ENCODE peak calls at places on chromosome 6, in five cellular contexts. One of them, this sample, is unnamed.

GRCh38 chr6:52389626-52390360 is 27.8 kb downstream of the PAQR8 start:
- DNase-seq in GM23248: peak; percentile 58
- DNase-seq in lower lobe of right lung: peak; percentile 59
- DNase-seq in left lung: peak; percentile 56
- DNase-seq in heart left ventricle: peak; percentile 35
- DNase-seq in this sample: no peak

GRCh38 chr6:27672113-27672799 is 199.4 kb upstream of the ZNF184 start:
- DNase-seq in left lung: no peak
- DNase-seq in heart left ventricle: no peak
- DNase-seq in GM23248: peak; percentile 37
- DNase-seq in lower lobe of right lung: no peak
- DNase-seq in this sample: no peak

GRCh38 chr6:16712250-16712930 is 48.9 kb downstream of the ATXN1 start:
- DNase-seq in GM23248: no peak
- DNase-seq in left lung: no peak
- DNase-seq in heart left ventricle: no peak
- DNase-seq in lower lobe of right lung: no peak
- DNase-seq in this sample: no peak

GRCh38 chr6:155309150-155309549 is 5.1 kb downstream of the TFB1M start:
- DNase-seq in left lung: no peak
- DNase-seq in heart left ventricle: no peak
- DNase-seq in lower lobe of right lung: no peak
- DNase-seq in GM23248: no peak
- DNase-seq in this sample: no peak

GRCh38 chr6:169119669-169120068 is 134.0 kb downstream of the THBS2 start:
- DNase-seq in heart left ventricle: no peak
- DNase-seq in left lung: no peak
- DNase-seq in GM23248: no peak
- DNase-seq in lower lobe of right lung: no peak
- DNase-seq in this sample: no peak

GRCh38 chr6:140058846-140059245 is 684.4 kb upstream of the CITED2 start:
- DNase-seq in lower lobe of right lung: no peak
- DNase-seq in GM23248: no peak
- DNase-seq in left lung: no peak
- DNase-seq in heart left ventricle: no peak
- DNase-seq in this sample: no peak

GRCh38 chr6:143271024-143271423 is 179.5 kb downstream of the ADAT2 start:
- DNase-seq in heart left ventricle: peak; percentile 50
- DNase-seq in GM23248: peak; percentile 92
- DNase-seq in left lung: no peak
- DNase-seq in lower lobe of right lung: no peak
- DNase-seq in this sample: no peak

GRCh38 chr6:159761135-159761872 is 541 bp upstream of the ACAT2 start:
- DNase-seq in GM23248: peak; percentile 61
- DNase-seq in left lung: peak; percentile 35
- DNase-seq in lower lobe of right lung: peak; percentile 53
- DNase-seq in heart left ventricle: no peak
- DNase-seq in this sample: no peak

GRCh38 chr6:38671885-38672467 is 31.0 kb downstream of the GLO1 start:
- DNase-seq in heart left ventricle: no peak
- DNase-seq in GM23248: peak; percentile 79
- DNase-seq in lower lobe of right lung: no peak
- DNase-seq in left lung: no peak
- DNase-seq in this sample: no peak

GRCh38 chr6:150490586-150490985 is 109.1 kb upstream of the PLEKHG1 start:
- DNase-seq in lower lobe of right lung: no peak
- DNase-seq in left lung: no peak
- DNase-seq in heart left ventricle: no peak
- DNase-seq in GM23248: no peak
- DNase-seq in this sample: no peak

GRCh38 chr6:57242505-57242904 is 20.4 kb upstream of the RAB23 start:
- DNase-seq in GM23248: peak; percentile 95
- DNase-seq in lower lobe of right lung: no peak
- DNase-seq in heart left ventricle: no peak
- DNase-seq in left lung: no peak
- DNase-seq in this sample: no peak

GRCh38 chr6:1586256-1586655 is 23.5 kb upstream of the FOXC1 start:
- DNase-seq in heart left ventricle: no peak
- DNase-seq in GM23248: no peak
- DNase-seq in lower lobe of right lung: no peak
- DNase-seq in left lung: no peak
- DNase-seq in this sample: no peak

GRCh38 chr6:139473731-139474130 is 99.3 kb upstream of the CITED2 start:
- DNase-seq in left lung: no peak
- DNase-seq in GM23248: peak; percentile 17
- DNase-seq in lower lobe of right lung: no peak
- DNase-seq in heart left ventricle: no peak
- DNase-seq in this sample: no peak

GRCh38 chr6:157471077-157471686 is 90.2 kb downstream of the ZDHHC14 start:
- DNase-seq in GM23248: no peak
- DNase-seq in heart left ventricle: no peak
- DNase-seq in lower lobe of right lung: no peak
- DNase-seq in left lung: no peak
- DNase-seq in this sample: no peak

GRCh38 chr6:12163744-12164507 is 126.2 kb upstream of the EDN1 start:
- DNase-seq in left lung: no peak
- DNase-seq in lower lobe of right lung: no peak
- DNase-seq in heart left ventricle: no peak
- DNase-seq in GM23248: no peak
- DNase-seq in this sample: no peak

GRCh38 chr6:70281923-70282902 is 20.7 kb downstream of the COL9A1 start:
- DNase-seq in lower lobe of right lung: no peak
- DNase-seq in left lung: no peak
- DNase-seq in GM23248: no peak
- DNase-seq in heart left ventricle: peak; percentile 58
- DNase-seq in this sample: no peak

DNA sequence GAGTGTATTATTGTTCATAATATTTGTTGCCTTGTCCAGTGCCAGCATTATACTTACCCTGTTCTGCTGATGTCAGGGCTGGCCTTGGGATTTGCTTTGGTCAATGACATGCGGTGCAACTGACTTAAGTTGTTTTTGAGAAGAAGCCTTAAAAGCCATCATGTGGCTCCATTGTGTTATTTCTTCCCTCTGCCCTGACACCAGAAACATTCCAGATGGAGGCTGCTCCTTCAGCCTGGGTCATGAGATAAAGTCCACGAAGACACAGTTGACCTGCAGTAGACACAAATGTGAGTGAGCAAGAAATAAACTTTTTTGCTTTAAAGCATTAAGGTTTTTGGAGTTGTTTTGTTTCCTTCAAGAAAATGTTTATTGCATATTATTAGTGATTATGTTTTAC is 7.5 kb upstream of the HINT3 start:
- DNase-seq in lower lobe of right lung: no peak
- DNase-seq in GM23248: no peak
- DNase-seq in heart left ventricle: no peak
- DNase-seq in left lung: no peak
- DNase-seq in this sample: no peak
- H3K4me1 ChIP-seq in lower lobe of right lung: peaks cover 40% of the 10 kb centered on the region
- H3K4me1 ChIP-seq in GM23248: peaks cover 52% of the 10 kb centered on the region
- H3K4me1 ChIP-seq in heart left ventricle: peaks cover 33% of the 10 kb centered on the region
- H3K4me1 ChIP-seq in left lung: peaks cover 46% of the 10 kb centered on the region
- H3K4me1 ChIP-seq in this sample: peaks cover 81% of the 10 kb centered on the region

GRCh38 chr6:167572106-167572505 is 247.2 kb downstream of the TTLL2 start:
- DNase-seq in left lung: no peak
- DNase-seq in lower lobe of right lung: no peak
- DNase-seq in GM23248: no peak
- DNase-seq in heart left ventricle: no peak
- DNase-seq in this sample: no peak

GRCh38 chr6:167574431-167575097 is 249.7 kb downstream of the TTLL2 start:
- DNase-seq in heart left ventricle: peak; percentile 73
- DNase-seq in left lung: no peak
- DNase-seq in GM23248: no peak
- DNase-seq in lower lobe of right lung: no peak
- DNase-seq in this sample: no peak

GRCh38 chr6:167571550-167571949 is 246.7 kb downstream of the TTLL2 start:
- DNase-seq in GM23248: no peak
- DNase-seq in lower lobe of right lung: no peak
- DNase-seq in left lung: no peak
- DNase-seq in heart left ventricle: no peak
- DNase-seq in this sample: no peak

GRCh38 chr6:167573461-167574215 is 248.8 kb downstream of the TTLL2 start:
- DNase-seq in heart left ventricle: no peak
- DNase-seq in GM23248: no peak
- DNase-seq in left lung: no peak
- DNase-seq in lower lobe of right lung: no peak
- DNase-seq in this sample: no peak

DNA sequence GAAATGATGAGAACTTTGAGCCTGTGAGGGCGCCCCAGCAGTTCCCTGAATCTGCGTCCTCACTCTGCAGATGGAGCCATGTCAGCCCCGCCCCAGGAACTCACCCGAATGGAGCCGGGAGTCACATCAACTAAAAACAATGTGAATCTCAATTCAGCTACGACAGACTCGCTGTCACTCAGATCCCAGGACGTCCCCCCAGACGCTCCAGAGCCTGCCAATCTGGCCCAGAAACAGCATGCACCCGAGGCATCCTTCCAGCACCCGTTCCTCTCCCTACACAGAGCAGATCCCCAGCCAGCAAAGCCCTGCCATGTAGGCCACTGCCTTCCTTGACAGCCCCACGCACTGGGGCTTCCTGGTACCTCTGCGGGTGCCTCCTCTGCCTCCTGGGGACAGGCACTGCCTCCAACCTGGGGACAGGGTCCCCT is 248.0 kb downstream of the TTLL2 start:
- DNase-seq in lower lobe of right lung: no peak
- DNase-seq in GM23248: no peak
- DNase-seq in heart left ventricle: no peak
- DNase-seq in left lung: no peak
- DNase-seq in this sample: no peak
- H3K27ac ChIP-seq in lower lobe of right lung: no peak overlapping the region
- H3K27ac ChIP-seq in GM23248: no peak overlapping the region
- H3K27ac ChIP-seq in heart left ventricle: peak overlapping the region; percentile 26
- H3K27ac ChIP-seq in left lung: no peak overlapping the region
- H3K27ac ChIP-seq in this sample: no peak overlapping the region

GRCh38 chr6:110813338-110813737 is 1.9 kb downstream of the CDK19 start:
- DNase-seq in heart left ventricle: no peak
- DNase-seq in lower lobe of right lung: no peak
- DNase-seq in GM23248: no peak
- DNase-seq in left lung: no peak
- DNase-seq in this sample: no peak
- H3K4me3 ChIP-seq in heart left ventricle: no peak overlapping the region
- H3K4me3 ChIP-seq in lower lobe of right lung: peak overlapping the region; percentile 96
- H3K4me3 ChIP-seq in GM23248: peak overlapping the region; percentile 88
- H3K4me3 ChIP-seq in left lung: peak overlapping the region; percentile 96
- H3K4me3 ChIP-seq in this sample: no peak overlapping the region

GRCh38 chr6:36319834-36320233 is 16.9 kb downstream of the BNIP5 start:
- DNase-seq in lower lobe of right lung: no peak
- DNase-seq in GM23248: no peak
- DNase-seq in left lung: no peak
- DNase-seq in heart left ventricle: no peak
- DNase-seq in this sample: no peak

GRCh38 chr6:36319436-36319762 is 17.3 kb downstream of the BNIP5 start:
- DNase-seq in heart left ventricle: no peak
- DNase-seq in GM23248: no peak
- DNase-seq in left lung: no peak
- DNase-seq in lower lobe of right lung: no peak
- DNase-seq in this sample: no peak

GRCh38 chr6:36318690-36319435 is 17.8 kb downstream of the BNIP5 start:
- DNase-seq in lower lobe of right lung: no peak
- DNase-seq in heart left ventricle: no peak
- DNase-seq in left lung: no peak
- DNase-seq in GM23248: no peak
- DNase-seq in this sample: no peak

GRCh38 chr6:36315921-36316320 is 20.8 kb downstream of the BNIP5 start:
- DNase-seq in heart left ventricle: no peak
- DNase-seq in left lung: no peak
- DNase-seq in GM23248: no peak
- DNase-seq in lower lobe of right lung: no peak
- DNase-seq in this sample: no peak

GRCh38 chr6:36317623-36318022 is 19.1 kb downstream of the BNIP5 start:
- DNase-seq in left lung: no peak
- DNase-seq in GM23248: no peak
- DNase-seq in heart left ventricle: no peak
- DNase-seq in lower lobe of right lung: no peak
- DNase-seq in this sample: no peak
- H3K4me1 ChIP-seq in left lung: peaks cover 3% of the 10 kb centered on the region
- H3K4me1 ChIP-seq in GM23248: no peaks in the 10 kb centered on the region
- H3K4me1 ChIP-seq in heart left ventricle: peaks cover 6% of the 10 kb centered on the region
- H3K4me1 ChIP-seq in lower lobe of right lung: no peaks in the 10 kb centered on the region
- H3K4me1 ChIP-seq in this sample: peaks cover 3% of the 10 kb centered on the region

GRCh38 chr6:26275663-26276062 is 89.3 kb upstream of the BTN3A2 start:
- DNase-seq in heart left ventricle: no peak
- DNase-seq in lower lobe of right lung: no peak
- DNase-seq in left lung: no peak
- DNase-seq in GM23248: no peak
- DNase-seq in this sample: no peak
- H3K27ac ChIP-seq in heart left ventricle: no peak overlapping the region
- H3K27ac ChIP-seq in lower lobe of right lung: no peak overlapping the region
- H3K27ac ChIP-seq in left lung: no peak overlapping the region
- H3K27ac ChIP-seq in GM23248: no peak overlapping the region
- H3K27ac ChIP-seq in this sample: no peak overlapping the region

DNA sequence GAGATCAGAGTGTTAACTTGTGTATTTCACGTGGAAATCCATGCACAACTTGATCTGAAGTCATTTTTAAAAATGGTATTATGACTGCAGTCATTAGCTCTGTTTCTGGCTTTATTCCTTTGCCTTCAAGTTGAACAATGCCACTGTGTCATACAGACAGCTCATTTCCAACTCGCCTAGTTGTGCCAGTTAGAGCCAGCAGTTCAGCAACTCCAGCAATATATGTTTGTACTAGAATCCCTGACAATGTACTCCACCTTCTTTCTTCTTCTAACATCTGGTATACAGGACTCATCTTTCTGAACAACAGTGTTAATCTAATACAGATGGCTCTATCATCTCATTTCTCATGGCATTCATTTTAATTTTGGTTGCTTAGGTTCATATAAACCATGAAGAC is 418.3 kb upstream of the POU3F2 start:
- DNase-seq in heart left ventricle: no peak
- DNase-seq in lower lobe of right lung: no peak
- DNase-seq in GM23248: no peak
- DNase-seq in left lung: no peak
- DNase-seq in this sample: no peak
- H3K4me3 ChIP-seq in heart left ventricle: no peak overlapping the region
- H3K4me3 ChIP-seq in lower lobe of right lung: no peak overlapping the region
- H3K4me3 ChIP-seq in GM23248: no peak overlapping the region
- H3K4me3 ChIP-seq in left lung: no peak overlapping the region
- H3K4me3 ChIP-seq in this sample: no peak overlapping the region

GRCh38 chr6:33430334-33430733 is 10.5 kb downstream of the SYNGAP1 start:
- DNase-seq in GM23248: no peak
- DNase-seq in heart left ventricle: peak; percentile 12
- DNase-seq in left lung: no peak
- DNase-seq in lower lobe of right lung: no peak
- DNase-seq in this sample: no peak
- H3K4me1 ChIP-seq in GM23248: peaks cover 10% of the 10 kb centered on the region
- H3K4me1 ChIP-seq in heart left ventricle: peaks cover 56% of the 10 kb centered on the region
- H3K4me1 ChIP-seq in left lung: peaks cover 60% of the 10 kb centered on the region
- H3K4me1 ChIP-seq in lower lobe of right lung: peaks cover 50% of the 10 kb centered on the region
- H3K4me1 ChIP-seq in this sample: peaks cover 46% of the 10 kb centered on the region

DNA sequence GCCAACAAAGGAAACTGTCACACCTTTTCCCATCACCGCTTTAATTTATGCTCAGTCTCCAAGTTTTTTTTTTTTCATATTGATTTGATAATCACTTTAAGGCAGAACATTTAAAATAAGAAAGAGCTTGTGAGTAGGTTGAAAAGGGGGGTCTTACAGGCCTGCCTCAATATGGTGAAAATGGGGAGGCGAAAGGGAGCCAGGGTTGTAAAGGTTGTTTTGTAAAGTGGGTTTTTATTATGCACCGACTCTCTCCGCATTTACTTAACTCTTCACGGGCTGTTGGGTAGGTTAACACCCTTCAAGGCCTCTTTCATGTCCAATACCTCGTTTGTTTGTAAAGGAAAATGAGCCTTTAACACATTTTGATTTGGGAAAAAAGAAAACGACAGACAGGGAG is 4.7 kb downstream of the TFAP2D start:
- DNase-seq in left lung: no peak
- DNase-seq in heart left ventricle: no peak
- DNase-seq in lower lobe of right lung: no peak
- DNase-seq in GM23248: no peak
- DNase-seq in this sample: no peak
- H3K27ac ChIP-seq in left lung: no peak overlapping the region
- H3K27ac ChIP-seq in heart left ventricle: no peak overlapping the region
- H3K27ac ChIP-seq in lower lobe of right lung: no peak overlapping the region
- H3K27ac ChIP-seq in GM23248: no peak overlapping the region
- H3K27ac ChIP-seq in this sample: no peak overlapping the region